ENCODE peak calls at places on chromosome 10, in seven cellular contexts. L is HFFc6, B is AG10803, N is GM12865, S is OCI-LY7, U is Caco-2, I is brain microvascular endothelial cell. Z is an unnamed sample.

GRCh38 chr10:84008878-84009277 is 130.4 kb upstream of the GHITM start:
- DNase-seq in L (no peak), B (no peak), N (peak), S (peak), U (peak), I (no peak), Z (no peak)

GRCh38 chr10:55200020-55200419 is 399.0 kb upstream of the PCDH15 start:
- DNase-seq in L (no peak), B (no peak), N (no peak), S (no peak), U (no peak), I (no peak), Z (no peak)

GRCh38 chr10:86756511-86757109 is at the start of gene BMPR1A:
- DNase-seq in L (peak), B (peak), N (peak), S (no peak), U (peak), I (peak), Z (no peak)

GRCh38 chr10:74058071-74058470 is 60.2 kb downstream of the VCL start:
- DNase-seq in L (no peak), B (no peak), N (peak), S (peak), U (peak), I (no peak), Z (no peak)

GRCh38 chr10:34288634-34289033 is 526.5 kb downstream of the PARD3 start:
- DNase-seq in L (no peak), B (peak), N (no peak), S (no peak), U (peak), I (no peak), Z (no peak)

GRCh38 chr10:4770766-4771553 is 55.0 kb upstream of the AKR1E2 start:
- DNase-seq in L (peak), B (peak), N (no peak), S (no peak), U (no peak), I (peak), Z (no peak)

GRCh38 chr10:82609845-82610244 is 734.9 kb downstream of the NRG3 start:
- DNase-seq in L (no peak), B (no peak), N (no peak), S (no peak), U (no peak), I (no peak), Z (no peak)

GRCh38 chr10:80455461-80456345 is 1.6 kb downstream of the TSPAN14 start:
- DNase-seq in L (no peak), B (no peak), N (peak), S (no peak), U (no peak), I (no peak), Z (no peak)

GRCh38 chr10:89351402-89352038 is 23.7 kb downstream of the IFIT3 start:
- DNase-seq in L (peak), B (no peak), N (peak), S (no peak), U (no peak), I (no peak), Z (no peak)

GRCh38 chr10:123885406-123886164 is 6.0 kb downstream of the CPXM2 start:
- DNase-seq in L (no peak), B (no peak), N (no peak), S (no peak), U (no peak), I (no peak), Z (no peak)

GRCh38 chr10:2951235-2951835 is 116.0 kb upstream of the PFKP start:
- DNase-seq in L (no peak), B (no peak), N (no peak), S (no peak), U (no peak), I (no peak), Z (no peak)

GRCh38 chr10:3811331-3811870 is 26.4 kb upstream of the KLF6 start:
- DNase-seq in L (no peak), B (peak), N (peak), S (peak), U (no peak), I (peak), Z (peak)

GRCh38 chr10:51699475-51700227 is at the start of gene CSTF2T:
- DNase-seq in L (peak), B (peak), N (peak), S (peak), U (peak), I (peak), Z (peak)

GRCh38 chr10:17001961-17002749 is 127.5 kb downstream of the CUBN start:
- DNase-seq in L (peak), B (peak), N (peak), S (no peak), U (no peak), I (peak), Z (no peak)

GRCh38 chr10:133070810-133071209 is 16.9 kb upstream of the ADGRA1 start:
- DNase-seq in L (no peak), B (no peak), N (no peak), S (no peak), U (no peak), I (no peak), Z (no peak)

GRCh38 chr10:15344876-15345285 is 26.2 kb downstream of the FAM171A1 start:
- DNase-seq in L (no peak), B (peak), N (no peak), S (no peak), U (peak), I (peak), Z (no peak)

GRCh38 chr10:131897297-131897899 is 3.4 kb upstream of the PPP2R2D start:
- DNase-seq in L (no peak), B (no peak), N (no peak), S (no peak), U (no peak), I (no peak), Z (no peak)

GRCh38 chr10:58868736-58869435 is 307.6 kb upstream of the PHYHIPL start:
- DNase-seq in L (peak), B (peak), N (no peak), S (no peak), U (no peak), I (peak), Z (no peak)

GRCh38 chr10:24665001-24665400 is 58.7 kb downstream of the ARHGAP21 start:
- DNase-seq in L (no peak), B (no peak), N (no peak), S (no peak), U (no peak), I (no peak), Z (no peak)

DNA sequence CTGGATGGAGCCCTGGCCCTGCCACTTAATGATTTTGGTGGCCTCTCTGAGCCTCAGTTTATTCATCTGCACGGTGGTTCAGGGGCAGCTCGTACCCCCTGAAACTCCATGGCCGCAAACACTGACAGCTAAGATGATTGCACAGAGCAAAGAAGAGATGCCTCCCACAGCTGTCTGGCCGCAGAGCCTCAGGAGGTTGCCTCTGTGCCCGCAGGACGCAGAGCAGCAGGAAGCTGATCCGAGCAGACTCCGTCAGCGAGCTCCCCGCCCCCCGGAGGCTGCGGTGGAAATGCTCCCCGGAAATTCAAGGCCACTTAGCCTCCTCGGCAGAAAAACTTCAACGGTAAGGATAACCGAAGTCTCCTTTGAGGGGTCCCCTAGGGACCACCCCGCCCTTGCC is 30.2 kb upstream of the C10orf53 start:
- DNase-seq in L (no peak), B (no peak), N (peak), S (no peak), U (no peak), I (peak), Z (no peak)
- TF ChIP-seq CTCF in L (no peak), B (no peak), N (no peak), S (no peak), U (peak), I (no peak), Z (no peak)

GRCh38 chr10:96130326-96130758 is 245 bp downstream of the ZNF518A start:
- DNase-seq in L (peak), B (peak), N (peak), S (peak), U (peak), I (peak), Z (peak)

GRCh38 chr10:96125142-96125515 is 5.0 kb upstream of the ZNF518A start:
- DNase-seq in L (no peak), B (no peak), N (no peak), S (no peak), U (no peak), I (no peak), Z (no peak)

GRCh38 chr10:96124230-96125141 is 5.6 kb upstream of the ZNF518A start:
- DNase-seq in L (no peak), B (peak), N (no peak), S (peak), U (peak), I (peak), Z (no peak)

GRCh38 chr10:96133135-96133534 is 3.0 kb downstream of the ZNF518A start:
- DNase-seq in L (peak), B (no peak), N (no peak), S (no peak), U (no peak), I (peak), Z (no peak)

GRCh38 chr10:96129387-96130325 is at the start of gene ZNF518A:
- DNase-seq in L (peak), B (peak), N (peak), S (peak), U (peak), I (peak), Z (peak)
- TF ChIP-seq CTCF in L (no peak), B (no peak), N (no peak), S (no peak), U (no peak), I (no peak), Z (no peak)

GRCh38 chr10:50272531-50272930 is 21.2 kb upstream of the ASAH2 start:
- DNase-seq in L (no peak), B (no peak), N (no peak), S (no peak), U (no peak), I (no peak), Z (no peak)

GRCh38 chr10:50275650-50276235 is 24.4 kb upstream of the ASAH2 start:
- DNase-seq in L (peak), B (no peak), N (peak), S (peak), U (peak), I (peak), Z (no peak)

DNA sequence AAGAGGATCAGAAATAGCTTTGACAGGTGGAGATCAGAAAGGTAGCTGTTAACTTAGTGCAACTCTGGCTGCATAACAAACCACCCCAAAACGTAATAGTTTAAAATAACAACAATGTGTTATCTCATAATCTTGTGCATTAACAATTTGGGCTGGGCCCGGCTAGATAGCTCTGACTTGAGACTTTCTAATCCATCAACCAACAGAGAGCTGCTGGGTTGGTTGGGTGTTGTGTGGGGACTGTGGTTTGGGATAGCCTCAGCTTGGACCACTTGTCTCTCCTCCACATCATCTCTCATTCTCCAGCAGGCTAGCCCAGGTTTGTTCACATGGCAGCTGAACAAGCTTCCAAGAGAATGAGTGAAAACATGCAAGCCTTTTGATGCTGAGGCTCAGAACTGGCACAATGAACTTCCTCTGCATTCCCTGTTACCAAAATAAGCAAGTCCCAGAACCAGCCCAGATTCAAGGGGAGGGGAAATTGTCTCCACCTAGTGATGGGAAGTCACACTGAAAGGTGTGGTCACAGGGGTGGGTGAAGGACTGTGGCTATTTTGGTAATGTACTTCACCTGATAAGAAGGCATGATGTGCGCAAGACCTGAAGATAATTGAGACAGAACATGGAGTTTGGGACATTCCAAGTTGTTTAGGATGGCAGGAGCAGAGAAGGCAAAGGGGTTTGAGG is 20.4 kb upstream of the ASAH2 start:
- DNase-seq in L (no peak), B (no peak), N (no peak), S (no peak), U (no peak), I (no peak), Z (no peak)
- TF ChIP-seq CTCF in L (no peak), B (no peak), N (no peak), S (no peak), U (no peak), I (no peak), Z (no peak)

GRCh38 chr10:19021162-19021561 is 27.4 kb upstream of the MALRD1 start:
- DNase-seq in L (no peak), B (no peak), N (no peak), S (no peak), U (peak), I (no peak), Z (no peak)

GRCh38 chr10:19014034-19014433 is 34.6 kb upstream of the MALRD1 start:
- DNase-seq in L (no peak), B (peak), N (no peak), S (no peak), U (no peak), I (peak), Z (no peak)

GRCh38 chr10:19012111-19012510 is 36.5 kb upstream of the MALRD1 start:
- DNase-seq in L (no peak), B (no peak), N (no peak), S (no peak), U (no peak), I (no peak), Z (no peak)

GRCh38 chr10:19017491-19017890 is 31.1 kb upstream of the MALRD1 start:
- DNase-seq in L (no peak), B (no peak), N (no peak), S (no peak), U (no peak), I (no peak), Z (no peak)
- TF ChIP-seq CTCF in L (no peak), B (no peak), N (no peak), S (no peak), U (no peak), I (no peak), Z (no peak)

GRCh38 chr10:121984463-121984862 is 4.5 kb upstream of the TACC2 start:
- DNase-seq in L (no peak), B (no peak), N (no peak), S (no peak), U (no peak), I (no peak), Z (no peak)

GRCh38 chr10:121978511-121978910 is 3.5 kb upstream of the NSMCE4A start:
- DNase-seq in L (no peak), B (no peak), N (no peak), S (no peak), U (no peak), I (no peak), Z (no peak)

GRCh38 chr10:121988361-121989324 is at the start of gene TACC2:
- DNase-seq in L (no peak), B (no peak), N (no peak), S (no peak), U (peak), I (no peak), Z (no peak)

GRCh38 chr10:121983828-121984227 is 5.1 kb upstream of the TACC2 start:
- DNase-seq in L (no peak), B (no peak), N (no peak), S (no peak), U (no peak), I (no peak), Z (no peak)
- TF ChIP-seq CTCF in L (no peak), B (no peak), N (no peak), S (no peak), U (no peak), I (no peak), Z (no peak)

Z was measured in natural killer cell.